ENCODE peak calls at places on chromosomes 3 and 15, in four cellular contexts. Q is HepG2, J is GM12878, R is K562. G is an unnamed sample.

GRCh38 chr3:37995652-37996641 is 5.4 kb downstream of the VILL start:
- DNase-seq in Q (peak; percentile 39), J (no peak), R (no peak), G (no peak)

GRCh38 chr3:64900916-64901903 is 213.4 kb upstream of the ADAMTS9 start:
- DNase-seq in Q (no peak), J (no peak), R (no peak), G (no peak)

GRCh38 chr3:66428733-66429132 is 72.1 kb downstream of the LRIG1 start:
- DNase-seq in Q (no peak), J (no peak), R (no peak), G (no peak)

GRCh38 chr3:58899159-58899952 is 150.5 kb downstream of the CFAP20DC start:
- DNase-seq in Q (no peak), J (peak; percentile 63), R (peak; percentile 22), G (no peak)

GRCh38 chr3:60431599-60431958 is 819.7 kb downstream of the FHIT start:
- DNase-seq in Q (no peak), J (no peak), R (peak; percentile 5), G (no peak)

GRCh38 chr3:17044844-17045243 is 160.1 kb downstream of the PLCL2 start:
- DNase-seq in Q (no peak), J (no peak), R (no peak), G (no peak)

GRCh38 chr3:99131876-99132275 is 230.4 kb upstream of the DCBLD2 start:
- DNase-seq in Q (no peak), J (no peak), R (no peak), G (no peak)

GRCh38 chr15:53226559-53226958 is 436.4 kb upstream of the ONECUT1 start:
- DNase-seq in Q (no peak), J (no peak), R (no peak), G (no peak)

GRCh38 chr3:196168808-196169391 is 42.3 kb downstream of the ZDHHC19 start:
- DNase-seq in Q (no peak), J (no peak), R (no peak), G (no peak)

GRCh38 chr15:74789171-74789627 is 7.3 kb downstream of the CSK start:
- DNase-seq in Q (no peak), J (no peak), R (no peak), G (no peak)

GRCh38 chr3:169668957-169669681 is 5.6 kb upstream of the MECOM start:
- DNase-seq in Q (peak; percentile 29), J (no peak), R (peak; percentile 43), G (peak; percentile 84)

GRCh38 chr3:69838217-69838616 is 99.0 kb downstream of the MITF start:
- DNase-seq in Q (no peak), J (no peak), R (no peak), G (no peak)

GRCh38 chr15:65245096-65245849 is 34.0 kb upstream of the CILP start:
- DNase-seq in Q (peak; percentile 75), J (no peak), R (no peak), G (no peak)

GRCh38 chr3:37096292-37096691 is 78.1 kb downstream of the LRRFIP2 start:
- DNase-seq in Q (peak; percentile 73), J (no peak), R (no peak), G (no peak)

GRCh38 chr3:132242095-132242494 is 75.1 kb upstream of the ACP3 start:
- DNase-seq in Q (no peak), J (no peak), R (no peak), G (no peak)

GRCh38 chr3:6449099-6449498 is 411.8 kb upstream of the GRM7 start:
- DNase-seq in Q (no peak), J (no peak), R (no peak), G (no peak)

GRCh38 chr3:146403792-146404191 is 65.6 kb downstream of the PLSCR2 start:
- DNase-seq in Q (no peak), J (no peak), R (no peak), G (no peak)

GRCh38 chr3:156304406-156304805 is 184.0 kb downstream of the KCNAB1 start:
- DNase-seq in Q (no peak), J (no peak), R (no peak), G (no peak)

GRCh38 chr3:53708001-53708621 is 138.1 kb downstream of the CHDH start:
- DNase-seq in Q (no peak), J (no peak), R (no peak), G (no peak)

GRCh38 chr3:157301755-157302154 is 134.9 kb upstream of the PTX3 start:
- DNase-seq in Q (no peak), J (no peak), R (no peak), G (no peak)

GRCh38 chr15:62850791-62851291 is 191.7 kb upstream of the TPM1 start:
- DNase-seq in Q (peak; percentile 83), J (no peak), R (no peak), G (no peak)

GRCh38 chr3:30986551-30986950 is 92.1 kb upstream of the GADL1 start:
- DNase-seq in Q (no peak), J (no peak), R (no peak), G (no peak)

DNA sequence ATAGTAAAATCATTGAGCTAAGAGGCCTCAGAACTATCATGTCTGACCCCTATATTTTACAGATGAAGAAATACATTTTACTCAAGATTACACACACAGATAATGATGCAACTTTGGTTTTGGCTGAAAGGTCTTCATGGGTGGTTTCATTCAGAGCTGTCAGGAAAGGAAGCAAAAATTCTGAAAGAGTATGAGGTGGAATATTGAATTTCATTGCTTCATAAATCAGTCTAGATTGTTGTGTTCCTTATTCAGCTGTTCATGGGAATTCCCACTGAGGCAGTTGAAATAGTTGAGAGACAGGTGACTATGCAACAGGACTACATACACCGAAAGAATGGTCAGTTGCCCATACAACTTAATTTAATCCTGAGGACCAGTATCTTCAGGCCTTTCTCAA is 39.4 kb downstream of the CD200 start:
- DNase-seq in Q (no peak), J (no peak), R (no peak), G (no peak)
- TF ChIP-seq TARDBP in Q (no peak), J (no peak), R (no peak), G (no peak)

GRCh38 chr15:94294556-94294955 is 63.2 kb downstream of the MCTP2 start:
- DNase-seq in Q (no peak), J (no peak), R (no peak), G (no peak)
- TF ChIP-seq BHLHE40 in Q (no peak), J (no peak), R (no peak), G (no peak)

GRCh38 chr3:189307963-189308362 is 136.2 kb downstream of the TPRG1 start:
- DNase-seq in Q (no peak), J (no peak), R (no peak), G (no peak)
- TF ChIP-seq TARDBP in Q (no peak), J (no peak), R (no peak), G (no peak)

DNA sequence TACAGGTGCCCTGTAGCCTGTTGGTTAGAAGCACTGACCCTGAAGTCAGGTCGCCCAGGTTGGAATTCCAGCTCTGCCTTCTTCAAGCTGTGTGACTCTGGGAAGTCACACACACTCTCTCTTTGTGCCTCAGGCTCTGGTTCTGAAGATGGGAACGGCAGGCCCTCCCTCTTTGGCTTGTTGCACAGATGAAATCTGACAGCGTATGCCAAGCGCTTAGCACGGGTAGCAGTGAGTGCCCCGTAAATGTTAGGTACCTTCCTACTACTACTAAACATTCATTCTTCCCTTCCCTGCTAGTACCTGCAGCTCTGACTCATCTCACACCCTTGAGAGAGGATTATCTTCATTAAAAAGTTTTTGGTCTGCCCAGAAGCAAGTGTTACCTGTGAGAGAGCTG is 139.0 kb downstream of the PGPEP1L start:
- DNase-seq in Q (no peak), J (no peak), R (no peak), G (no peak)
- TF ChIP-seq BHLHE40 in Q (no peak), J (no peak), R (no peak), G (no peak)

G was measured in HEK293T.